ENCODE peak calls at places on chromosome 22, in five cellular contexts. X, V, F, I and Y are unnamed samples.

GRCh38 chr22:23033116-23033905 is 37.0 kb upstream of the GNAZ start:
- DNase-seq in X (no peak), V (no peak), F (no peak), I (no peak), Y (no peak)

GRCh38 chr22:17369553-17370035 is 334 bp downstream of the CECR2 start:
- DNase-seq in X (peak; percentile 49), V (peak; percentile 37), F (no peak), I (no peak), Y (peak; percentile 25)

GRCh38 chr22:27648853-27649252 is 152.7 kb downstream of the MN1 start:
- DNase-seq in X (no peak), V (no peak), F (no peak), I (no peak), Y (no peak)

GRCh38 chr22:20112623-20113511 is 3.0 kb upstream of the RANBP1 start:
- DNase-seq in X (no peak), V (no peak), F (no peak), I (no peak), Y (no peak)

GRCh38 chr22:23834830-23835772 is 3.7 kb downstream of the DERL3 start:
- DNase-seq in X (no peak), V (peak; percentile 27), F (peak; percentile 75), I (no peak), Y (no peak)

GRCh38 chr22:20566420-20567260 is 59.2 kb downstream of the MED15 start:
- DNase-seq in X (no peak), V (no peak), F (no peak), I (peak; percentile 74), Y (no peak)

GRCh38 chr22:25048659-25049657 is 96.4 kb downstream of the KIAA1671 start:
- DNase-seq in X (peak; percentile 76), V (peak; percentile 63), F (peak; percentile 27), I (no peak), Y (peak; percentile 62)

GRCh38 chr22:26330971-26331625 is 98.0 kb upstream of the ASPHD2 start:
- DNase-seq in X (peak; percentile 65), V (peak; percentile 63), F (no peak), I (no peak), Y (peak; percentile 62)

GRCh38 chr22:20295262-20296064 is 24.4 kb downstream of the DGCR6L start:
- DNase-seq in X (no peak), V (no peak), F (no peak), I (no peak), Y (no peak)

GRCh38 chr22:49960967-49961600 is 512 bp downstream of the PIM3 start:
- DNase-seq in X (peak; percentile 56), V (peak; percentile 53), F (peak; percentile 51), I (no peak), Y (peak; percentile 57)

GRCh38 chr22:49007013-49007653 is 820.5 kb downstream of the BRD1 start:
- DNase-seq in X (no peak), V (no peak), F (no peak), I (no peak), Y (no peak)

GRCh38 chr22:17164392-17165024 is 5.4 kb upstream of the HDHD5 start:
- DNase-seq in X (no peak), V (no peak), F (no peak), I (no peak), Y (peak; percentile 46)

GRCh38 chr22:27474711-27475547 is 326.6 kb downstream of the MN1 start:
- DNase-seq in X (no peak), V (peak; percentile 80), F (no peak), I (peak; percentile 43), Y (no peak)

GRCh38 chr22:20653012-20653794 is 120.7 kb upstream of the SERPIND1 start:
- DNase-seq in X (no peak), V (no peak), F (no peak), I (no peak), Y (peak; percentile 20)

GRCh38 chr22:25402501-25403283 is 161.8 kb upstream of the GRK3 start:
- DNase-seq in X (no peak), V (no peak), F (no peak), I (no peak), Y (peak; percentile 9)

GRCh38 chr22:45446216-45446615 is 32.7 kb downstream of the RIBC2 start:
- DNase-seq in X (no peak), V (no peak), F (no peak), I (no peak), Y (no peak)

GRCh38 chr22:45094826-45095225 is 68.9 kb upstream of the NUP50 start:
- DNase-seq in X (no peak), V (no peak), F (no peak), I (no peak), Y (no peak)

GRCh38 chr22:26169312-26170111 is at the start of gene SEZ6L:
- DNase-seq in X (peak; percentile 84), V (no peak), F (no peak), I (no peak), Y (no peak)

GRCh38 chr22:45200862-45201511 is 37.3 kb downstream of the NUP50 start:
- DNase-seq in X (no peak), V (no peak), F (no peak), I (no peak), Y (no peak)

GRCh38 chr22:26770624-26771023 is 113.2 kb downstream of the MIAT start:
- DNase-seq in X (no peak), V (no peak), F (no peak), I (peak; percentile 13), Y (no peak)

GRCh38 chr22:47808236-47808845 is 1045.9 kb downstream of the TBC1D22A start:
- DNase-seq in X (no peak), V (no peak), F (no peak), I (no peak), Y (no peak)

GRCh38 chr22:22408731-22409696 is 99.5 kb downstream of the ZNF280B start:
- DNase-seq in X (peak; percentile 38), V (no peak), F (no peak), I (no peak), Y (peak; percentile 86)

GRCh38 chr22:45009881-45010531 is at the start of gene PHF21B:
- DNase-seq in X (peak; percentile 94), V (no peak), F (no peak), I (no peak), Y (peak; percentile 13)

GRCh38 chr22:44667829-44668189 is 34.2 kb upstream of the PRR5 start:
- DNase-seq in X (no peak), V (peak; percentile 27), F (no peak), I (no peak), Y (no peak)

GRCh38 chr22:19823191-19823590 is 31.5 kb downstream of the GNB1L start:
- DNase-seq in X (no peak), V (no peak), F (no peak), I (no peak), Y (no peak)

GRCh38 chr22:25736378-25737011 is 5.5 kb upstream of the MYO18B start:
- DNase-seq in X (no peak), V (no peak), F (no peak), I (no peak), Y (no peak)

GRCh38 chr22:49586873-49587272 is 240.8 kb downstream of the BRD1 start:
- DNase-seq in X (no peak), V (peak; percentile 9), F (no peak), I (no peak), Y (no peak)

GRCh38 chr22:49951986-49952896 is 8.3 kb upstream of the PIM3 start:
- DNase-seq in X (no peak), V (peak; percentile 82), F (no peak), I (no peak), Y (no peak)

GRCh38 chr22:22091400-22091878 is 108.9 kb upstream of the TOP3B start:
- DNase-seq in X (no peak), V (no peak), F (no peak), I (no peak), Y (no peak)

GRCh38 chr22:48574776-48575566 is 1252.7 kb downstream of the BRD1 start:
- DNase-seq in X (no peak), V (no peak), F (no peak), I (no peak), Y (no peak)

GRCh38 chr22:29470159-29470855 is 9.7 kb upstream of the NEFH start:
- DNase-seq in X (no peak), V (peak; percentile 65), F (no peak), I (no peak), Y (peak; percentile 81)
- H3K4me3 ChIP-seq in X (no peak overlapping the region), V (peak overlapping the region; percentile 43), F (peak overlapping the region; percentile 24), I (no peak overlapping the region), Y (no peak overlapping the region)

DNA sequence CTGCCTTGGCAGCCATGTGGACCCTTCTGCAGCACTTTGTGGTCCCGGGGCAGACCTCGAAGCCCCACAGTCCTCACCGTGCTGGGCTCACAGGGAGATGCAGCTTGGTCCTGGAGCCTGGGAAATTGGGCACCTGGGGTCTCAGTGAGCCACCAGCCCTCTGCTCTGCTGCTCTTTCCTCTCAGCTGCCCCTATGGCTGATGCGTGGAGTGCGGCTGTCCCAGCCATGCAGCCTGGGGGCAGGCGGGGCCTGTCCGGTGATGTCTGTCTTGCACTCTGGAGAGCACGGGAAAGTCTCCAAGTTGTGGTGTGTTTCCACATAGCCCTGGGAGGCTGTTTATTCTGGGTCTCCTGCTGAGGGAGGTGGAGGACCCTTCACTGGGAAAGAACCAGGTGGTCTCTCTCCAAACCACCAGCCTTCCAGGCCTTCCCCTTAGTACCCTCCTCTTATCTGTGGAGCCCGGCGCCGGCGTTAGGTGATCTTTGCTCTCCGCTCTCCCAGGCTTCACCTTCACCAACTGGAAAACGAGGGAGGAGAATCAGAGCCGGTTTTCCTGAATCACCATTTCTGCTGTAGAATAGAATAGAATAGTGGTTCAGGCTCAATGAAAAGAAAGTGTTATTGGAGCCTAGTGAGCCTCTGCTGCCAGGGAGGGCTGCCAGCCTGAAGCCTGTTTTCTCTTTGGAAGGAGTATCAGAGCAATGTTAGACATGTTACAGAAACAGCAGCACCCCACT is 41.2 kb upstream of the GRAMD4 start:
- DNase-seq in X (peak; percentile 75), V (peak; percentile 32), F (peak; percentile 65), I (no peak), Y (peak; percentile 59)
- H3K4me3 ChIP-seq in X (peak overlapping the region; percentile 79), V (no peak overlapping the region), F (peak overlapping the region; percentile 82), I (no peak overlapping the region), Y (peak overlapping the region; percentile 57)

GRCh38 chr22:37907036-37907954 is 1.2 kb downstream of the MICALL1 start:
- DNase-seq in X (no peak), V (no peak), F (no peak), I (no peak), Y (no peak)
- H3K4me3 ChIP-seq in X (peak overlapping the region; percentile 63), V (peak overlapping the region; percentile 69), F (peak overlapping the region; percentile 57), I (peak overlapping the region; percentile 89), Y (peak overlapping the region; percentile 59)

GRCh38 chr22:36443198-36443770 is 38.2 kb downstream of the TXN2 start:
- DNase-seq in X (no peak), V (no peak), F (no peak), I (no peak), Y (no peak)

GRCh38 chr22:36447634-36448033 is 33.8 kb downstream of the TXN2 start:
- DNase-seq in X (no peak), V (no peak), F (no peak), I (no peak), Y (no peak)

GRCh38 chr22:36442506-36443197 is 38.8 kb downstream of the TXN2 start:
- DNase-seq in X (no peak), V (no peak), F (no peak), I (no peak), Y (no peak)

GRCh38 chr22:36449776-36450175 is 31.7 kb downstream of the TXN2 start:
- DNase-seq in X (no peak), V (no peak), F (no peak), I (no peak), Y (no peak)

GRCh38 chr22:36445158-36445668 is 36.2 kb downstream of the TXN2 start:
- DNase-seq in X (no peak), V (no peak), F (no peak), I (peak; percentile 86), Y (peak; percentile 23)
- H3K4me3 ChIP-seq in X (no peak overlapping the region), V (no peak overlapping the region), F (no peak overlapping the region), I (no peak overlapping the region), Y (no peak overlapping the region)

GRCh38 chr22:37300551-37301017 is 18.3 kb downstream of the CYTH4 start:
- DNase-seq in X (no peak), V (no peak), F (no peak), I (no peak), Y (no peak)
- H3K4me3 ChIP-seq in X (no peak overlapping the region), V (no peak overlapping the region), F (no peak overlapping the region), I (no peak overlapping the region), Y (no peak overlapping the region)

GRCh38 chr22:33895444-33895843 is 24.8 kb downstream of the LARGE1 start:
- DNase-seq in X (no peak), V (no peak), F (no peak), I (no peak), Y (no peak)
- H3K4me3 ChIP-seq in X (no peak overlapping the region), V (no peak overlapping the region), F (no peak overlapping the region), I (no peak overlapping the region), Y (no peak overlapping the region)